ENCODE peak calls at places on chromosomes 16 and 17, in four cellular contexts. One of them, this sample, is unnamed.
A peak's percentile ranks its signal among the peaks of the same experiment; 100 is the strongest.

GRCh38 chr17:75271955-75272847 is 1.2 kb upstream of the MIF4GD start:
- DNase-seq in HepG2: no peak
- DNase-seq in H1: no peak
- DNase-seq in SK-N-SH: peak; percentile 78
- DNase-seq in this sample: no peak

GRCh38 chr16:79792952-79793351 is 192.4 kb upstream of the MAF start:
- DNase-seq in HepG2: no peak
- DNase-seq in H1: no peak
- DNase-seq in SK-N-SH: peak; percentile 75
- DNase-seq in this sample: no peak

GRCh38 chr16:86888240-86889044 is 310.1 kb downstream of the FOXL1 start:
- DNase-seq in HepG2: no peak
- DNase-seq in H1: no peak
- DNase-seq in SK-N-SH: no peak
- DNase-seq in this sample: no peak

GRCh38 chr17:41959030-41959335 is 7.6 kb upstream of the CNP start:
- DNase-seq in HepG2: no peak
- DNase-seq in H1: no peak
- DNase-seq in SK-N-SH: no peak
- DNase-seq in this sample: no peak

GRCh38 chr17:44044092-44044491 is 22.4 kb downstream of the LSM12 start:
- DNase-seq in HepG2: no peak
- DNase-seq in H1: no peak
- DNase-seq in SK-N-SH: no peak
- DNase-seq in this sample: no peak

GRCh38 chr17:81840826-81841778 is 6.3 kb upstream of the PPP1R27 start:
- DNase-seq in HepG2: no peak
- DNase-seq in H1: no peak
- DNase-seq in SK-N-SH: no peak
- DNase-seq in this sample: no peak

GRCh38 chr17:44927696-44928095 is 12.4 kb upstream of the GFAP start:
- DNase-seq in HepG2: no peak
- DNase-seq in H1: no peak
- DNase-seq in SK-N-SH: no peak
- DNase-seq in this sample: no peak

GRCh38 chr17:58402679-58403078 is 14.7 kb downstream of the RNF43 start:
- DNase-seq in HepG2: no peak
- DNase-seq in H1: no peak
- DNase-seq in SK-N-SH: no peak
- DNase-seq in this sample: no peak

GRCh38 chr16:81707411-81708321 is 71.4 kb upstream of the PLCG2 start:
- DNase-seq in HepG2: no peak
- DNase-seq in H1: no peak
- DNase-seq in SK-N-SH: no peak
- DNase-seq in this sample: no peak

GRCh38 chr17:77317091-77317519 is 176.3 kb downstream of the SEC14L1 start:
- DNase-seq in HepG2: no peak
- DNase-seq in H1: no peak
- DNase-seq in SK-N-SH: peak; percentile 24
- DNase-seq in this sample: no peak

GRCh38 chr17:4048218-4048617 is 84.0 kb upstream of the ATP2A3 start:
- DNase-seq in HepG2: no peak
- DNase-seq in H1: no peak
- DNase-seq in SK-N-SH: no peak
- DNase-seq in this sample: no peak

GRCh38 chr17:17849863-17850373 is 13.1 kb upstream of the SREBF1 start:
- DNase-seq in HepG2: peak; percentile 62
- DNase-seq in H1: no peak
- DNase-seq in SK-N-SH: peak; percentile 58
- DNase-seq in this sample: peak; percentile 32

GRCh38 chr17:8830141-8830540 is 31.0 kb upstream of the MFSD6L start:
- DNase-seq in HepG2: no peak
- DNase-seq in H1: peak; percentile 46
- DNase-seq in SK-N-SH: no peak
- DNase-seq in this sample: no peak

GRCh38 chr16:10886739-10887269 is 9.8 kb downstream of the CIITA start:
- DNase-seq in HepG2: no peak
- DNase-seq in H1: no peak
- DNase-seq in SK-N-SH: no peak
- DNase-seq in this sample: no peak

GRCh38 chr16:74296465-74297295 is at the start of gene PSMD7:
- DNase-seq in HepG2: peak; percentile 92
- DNase-seq in H1: peak; percentile 93
- DNase-seq in SK-N-SH: peak; percentile 92
- DNase-seq in this sample: peak; percentile 40

GRCh38 chr16:11273721-11274324 is 394 bp upstream of the PRM3 start:
- DNase-seq in HepG2: peak; percentile 91
- DNase-seq in H1: no peak
- DNase-seq in SK-N-SH: no peak
- DNase-seq in this sample: no peak

GRCh38 chr16:51636913-51637743 is 486.1 kb upstream of the SALL1 start:
- DNase-seq in HepG2: no peak
- DNase-seq in H1: peak; percentile 65
- DNase-seq in SK-N-SH: peak; percentile 48
- DNase-seq in this sample: no peak

GRCh38 chr16:57513371-57514102 is 22.8 kb downstream of the CCDC102A start:
- DNase-seq in HepG2: no peak
- DNase-seq in H1: no peak
- DNase-seq in SK-N-SH: peak; percentile 19
- DNase-seq in this sample: no peak

GRCh38 chr17:2705888-2706795 is 5.4 kb downstream of the CLUH start:
- DNase-seq in HepG2: no peak
- DNase-seq in H1: no peak
- DNase-seq in SK-N-SH: no peak
- DNase-seq in this sample: no peak

GRCh38 chr16:58511933-58512815 is 3.1 kb upstream of the SETD6 start:
- DNase-seq in HepG2: peak; percentile 75
- DNase-seq in H1: peak; percentile 96
- DNase-seq in SK-N-SH: peak; percentile 80
- DNase-seq in this sample: no peak

GRCh38 chr16:21101631-21102420 is 48.8 kb downstream of the DNAH3 start:
- DNase-seq in HepG2: peak; percentile 43
- DNase-seq in H1: no peak
- DNase-seq in SK-N-SH: peak; percentile 11
- DNase-seq in this sample: no peak

GRCh38 chr17:75503976-75504346 is 11.4 kb downstream of the CASKIN2 start:
- DNase-seq in HepG2: no peak
- DNase-seq in H1: no peak
- DNase-seq in SK-N-SH: no peak
- DNase-seq in this sample: no peak

GRCh38 chr16:88456356-88457292 is 3.5 kb downstream of the ZFPM1 start:
- DNase-seq in HepG2: no peak
- DNase-seq in H1: no peak
- DNase-seq in SK-N-SH: no peak
- DNase-seq in this sample: no peak

GRCh38 chr17:76707985-76708807 is 2.6 kb downstream of the MXRA7 start:
- DNase-seq in HepG2: peak; percentile 41
- DNase-seq in H1: peak; percentile 87
- DNase-seq in SK-N-SH: peak; percentile 52
- DNase-seq in this sample: no peak

GRCh38 chr17:16584273-16584995 is 15.4 kb upstream of the ZNF287 start:
- DNase-seq in HepG2: peak; percentile 80
- DNase-seq in H1: peak; percentile 96
- DNase-seq in SK-N-SH: peak; percentile 95
- DNase-seq in this sample: peak; percentile 17

GRCh38 chr16:25095636-25096035 is 15.9 kb upstream of the LCMT1 start:
- DNase-seq in HepG2: no peak
- DNase-seq in H1: no peak
- DNase-seq in SK-N-SH: no peak
- DNase-seq in this sample: no peak

GRCh38 chr17:50212121-50212843 is 10.9 kb upstream of the COL1A1 start:
- DNase-seq in HepG2: no peak
- DNase-seq in H1: peak; percentile 39
- DNase-seq in SK-N-SH: peak; percentile 25
- DNase-seq in this sample: no peak

GRCh38 chr17:47636273-47637030 is 13.3 kb upstream of the KPNB1 start:
- DNase-seq in HepG2: no peak
- DNase-seq in H1: no peak
- DNase-seq in SK-N-SH: no peak
- DNase-seq in this sample: no peak

GRCh38 chr16:83552193-83552592 is 255.6 kb upstream of the HSBP1 start:
- DNase-seq in HepG2: no peak
- DNase-seq in H1: no peak
- DNase-seq in SK-N-SH: no peak
- DNase-seq in this sample: no peak

GRCh38 chr17:77273397-77274136 is 132.8 kb downstream of the SEC14L1 start:
- DNase-seq in HepG2: no peak
- DNase-seq in H1: no peak
- DNase-seq in SK-N-SH: peak; percentile 7
- DNase-seq in this sample: no peak

GRCh38 chr17:65364408-65364807 is 197.0 kb downstream of the AXIN2 start:
- DNase-seq in HepG2: no peak
- DNase-seq in H1: no peak
- DNase-seq in SK-N-SH: no peak
- DNase-seq in this sample: no peak

DNA sequence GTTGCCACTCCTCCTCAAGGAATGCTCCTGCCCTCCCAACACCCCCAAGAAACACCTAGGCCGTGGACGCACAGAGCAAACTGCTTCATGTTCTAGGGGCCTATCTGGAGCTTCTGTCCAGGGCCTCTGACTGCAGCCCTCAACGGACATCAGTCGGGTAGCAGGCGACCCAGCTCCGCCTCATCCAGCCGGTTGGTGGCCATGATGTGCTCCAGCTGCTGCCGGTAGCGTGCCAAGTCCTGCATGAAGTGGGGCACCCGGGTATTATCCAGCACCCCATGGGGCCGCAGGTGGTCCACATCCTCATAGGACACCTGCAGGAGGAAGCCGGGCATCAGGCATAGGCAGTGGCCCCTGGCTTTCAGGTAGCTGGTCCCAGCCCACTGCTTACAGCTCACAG is 6.3 kb downstream of the NOL3 start:
- DNase-seq in HepG2: no peak
- DNase-seq in H1: no peak
- DNase-seq in SK-N-SH: no peak
- DNase-seq in this sample: no peak
- TF ChIP-seq TCF12 in HepG2: no peak
- TF ChIP-seq TCF12 in H1: no peak
- TF ChIP-seq TCF12 in SK-N-SH: no peak
- TF ChIP-seq TCF12 in this sample: no peak

GRCh38 chr17:31726980-31727427 is 132.0 kb downstream of the COPRS start:
- DNase-seq in HepG2: no peak
- DNase-seq in H1: peak; percentile 31
- DNase-seq in SK-N-SH: no peak
- DNase-seq in this sample: no peak

GRCh38 chr17:31721291-31722025 is 137.6 kb downstream of the COPRS start:
- DNase-seq in HepG2: no peak
- DNase-seq in H1: peak; percentile 28
- DNase-seq in SK-N-SH: no peak
- DNase-seq in this sample: no peak

GRCh38 chr17:31724619-31725018 is 134.4 kb downstream of the COPRS start:
- DNase-seq in HepG2: no peak
- DNase-seq in H1: peak; percentile 11
- DNase-seq in SK-N-SH: no peak
- DNase-seq in this sample: no peak

GRCh38 chr17:31722251-31723056 is 136.6 kb downstream of the COPRS start:
- DNase-seq in HepG2: no peak
- DNase-seq in H1: peak; percentile 34
- DNase-seq in SK-N-SH: no peak
- DNase-seq in this sample: no peak

DNA sequence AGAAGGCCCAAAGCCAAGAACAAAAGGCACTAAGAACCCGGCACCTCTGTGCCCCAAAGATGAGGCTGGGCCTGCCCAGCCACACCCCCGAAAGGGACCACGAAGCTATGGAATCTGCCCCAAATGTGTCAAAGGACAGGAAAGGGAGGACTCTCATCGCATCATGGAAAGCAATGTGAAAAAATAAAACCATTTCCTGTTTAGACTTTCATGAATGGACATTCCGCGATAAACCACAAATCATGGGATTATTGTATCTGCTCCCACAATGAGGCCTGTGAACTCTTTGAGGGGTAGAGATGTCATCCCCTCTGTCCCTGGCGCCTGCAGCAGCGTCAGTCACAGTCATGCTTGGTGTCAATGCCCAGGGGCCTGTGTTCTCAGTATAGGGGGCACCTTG is 135.0 kb downstream of the COPRS start:
- DNase-seq in HepG2: no peak
- DNase-seq in H1: peak; percentile 20
- DNase-seq in SK-N-SH: no peak
- DNase-seq in this sample: no peak
- TF ChIP-seq TCF12 in HepG2: no peak
- TF ChIP-seq TCF12 in H1: no peak
- TF ChIP-seq TCF12 in SK-N-SH: no peak
- TF ChIP-seq TCF12 in this sample: no peak

DNA sequence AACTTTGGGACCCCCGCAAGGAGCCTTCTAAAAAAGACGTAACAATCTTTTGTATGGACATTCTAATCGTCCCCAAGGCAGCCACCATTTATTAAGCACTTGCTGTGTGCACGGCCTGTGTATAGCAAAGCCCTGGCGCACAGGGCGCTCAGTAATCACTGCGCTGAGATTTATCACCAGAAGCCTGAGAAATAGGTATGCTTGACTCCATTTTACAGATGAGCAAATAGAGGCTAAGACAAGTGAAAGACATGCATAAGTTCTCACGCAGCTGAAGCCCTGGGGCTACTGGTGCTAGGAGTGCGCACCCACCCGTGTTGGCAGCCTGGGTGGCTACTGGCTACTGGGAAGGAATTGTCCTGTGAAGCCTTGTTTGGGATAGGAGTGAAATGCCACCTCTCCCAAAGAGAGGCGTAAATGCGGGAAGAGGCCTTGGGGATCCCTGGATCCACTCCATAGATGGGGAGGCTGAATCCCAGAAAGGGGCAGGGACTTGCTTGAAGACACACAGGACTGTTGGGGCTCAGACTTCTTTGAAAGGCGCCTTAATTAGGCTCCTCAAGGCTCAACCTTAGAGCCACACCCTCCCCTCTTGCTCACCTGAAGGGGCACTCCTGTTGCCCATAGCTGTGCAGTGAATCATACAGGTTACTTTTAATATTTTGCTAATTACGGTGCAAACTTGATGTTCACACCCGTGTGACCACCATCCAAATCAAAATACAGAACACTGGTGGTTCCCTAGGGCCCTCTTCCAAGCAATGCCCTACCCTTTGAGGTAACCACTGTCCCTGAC is 634 bp upstream of the NATD1 start:
- DNase-seq in HepG2: no peak
- DNase-seq in H1: no peak
- DNase-seq in SK-N-SH: no peak
- DNase-seq in this sample: no peak
- TF ChIP-seq TCF12 in HepG2: no peak
- TF ChIP-seq TCF12 in H1: no peak
- TF ChIP-seq TCF12 in SK-N-SH: no peak
- TF ChIP-seq TCF12 in this sample: no peak

DNA sequence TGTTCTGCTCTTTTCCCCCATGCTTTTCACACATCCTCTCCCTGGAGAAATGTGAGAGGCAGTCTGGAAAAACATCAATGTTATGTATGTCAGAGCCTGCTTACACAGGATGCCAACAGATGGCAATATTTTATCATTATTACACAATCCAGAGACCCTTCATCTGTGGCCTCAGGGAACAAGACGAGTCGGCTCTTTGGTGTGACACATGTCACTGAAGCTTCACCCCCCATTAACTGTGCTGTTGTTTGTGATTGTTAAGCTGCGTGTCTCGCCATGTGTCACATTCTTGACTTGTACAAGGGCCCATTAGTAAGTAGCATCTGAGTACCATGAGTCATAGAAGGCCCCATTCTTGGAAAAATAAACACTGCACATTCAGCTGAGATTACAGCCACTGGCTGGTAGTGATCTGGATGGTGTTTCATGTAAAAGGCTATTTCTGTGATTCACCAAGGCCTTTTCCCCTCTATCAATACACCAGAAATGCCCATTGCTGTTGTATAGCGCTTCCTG is 682.1 kb upstream of the SOX9 start:
- DNase-seq in HepG2: peak; percentile 25
- DNase-seq in H1: no peak
- DNase-seq in SK-N-SH: peak; percentile 56
- DNase-seq in this sample: no peak
- TF ChIP-seq TCF12 in HepG2: no peak
- TF ChIP-seq TCF12 in H1: no peak
- TF ChIP-seq TCF12 in SK-N-SH: peak; percentile 90
- TF ChIP-seq TCF12 in this sample: no peak